ENCODE peak calls at places on chromosomes 11 and 22, in seven cellular contexts. E is suprapubic skin, Q is heart left ventricle, A is stomach, O is transverse colon, L is brain microvascular endothelial cell, Y is lower lobe of right lung. Z is an unnamed sample.

GRCh38 chr11:124865902-124866851 is 945 bp downstream of the ROBO3 start:
- DNase-seq in E (peak; percentile 78), Y (no peak), L (no peak), Q (no peak), A (peak; percentile 59), O (peak; percentile 31), Z (no peak)

GRCh38 chr22:36966851-36967535 is 52.3 kb downstream of the TST start:
- DNase-seq in E (no peak), A (no peak), Y (no peak), O (no peak), L (no peak), Q (no peak), Z (no peak)

GRCh38 chr22:17888855-17889254 is 114.6 kb upstream of the BID start:
- DNase-seq in A (no peak), Q (no peak), E (no peak), Y (no peak), O (no peak), L (peak; percentile 16), Z (no peak)

GRCh38 chr11:44814881-44815592 is 88.3 kb downstream of the TSPAN18 start:
- DNase-seq in E (no peak), A (no peak), Q (no peak), L (no peak), O (no peak), Y (no peak), Z (no peak)

GRCh38 chr11:102470257-102470656 is 17.7 kb upstream of the TMEM123 start:
- DNase-seq in A (no peak), O (no peak), L (no peak), E (no peak), Y (no peak), Q (no peak), Z (no peak)

GRCh38 chr22:48493733-48494132 is 1333.9 kb downstream of the BRD1 start:
- DNase-seq in E (no peak), Y (no peak), A (no peak), Q (no peak), O (no peak), L (no peak), Z (no peak)

GRCh38 chr11:82794490-82794889 is 60.8 kb upstream of the FAM181B start:
- DNase-seq in L (no peak), E (no peak), Y (no peak), O (no peak), Q (no peak), A (no peak), Z (no peak)

GRCh38 chr11:126105022-126105747 is 42.5 kb upstream of the CDON start:
- DNase-seq in L (no peak), O (no peak), Q (no peak), Y (no peak), E (no peak), A (no peak), Z (peak; percentile 42)

GRCh38 chr11:110131386-110132123 is 38.4 kb downstream of the ZC3H12C start:
- DNase-seq in Q (no peak), A (no peak), Y (no peak), L (no peak), E (no peak), O (no peak), Z (no peak)

GRCh38 chr22:48438791-48439559 is 1388.7 kb downstream of the BRD1 start:
- DNase-seq in Q (no peak), O (no peak), L (no peak), Y (peak; percentile 32), E (no peak), A (no peak), Z (no peak)

GRCh38 chr11:69309800-69310280 is 15.9 kb downstream of the MYEOV start:
- DNase-seq in E (no peak), L (no peak), O (no peak), A (no peak), Q (no peak), Y (no peak), Z (no peak)

GRCh38 chr11:115496892-115497291 is 7.3 kb downstream of the CADM1 start:
- DNase-seq in A (no peak), Q (no peak), Y (no peak), L (no peak), E (no peak), O (no peak), Z (no peak)

GRCh38 chr11:12235549-12235944 is 125.2 kb downstream of the MICAL2 start:
- DNase-seq in O (no peak), E (no peak), A (no peak), Q (no peak), L (no peak), Y (no peak), Z (no peak)

GRCh38 chr11:9799901-9800300 is 136.0 kb downstream of the SWAP70 start:
- DNase-seq in Y (no peak), Q (no peak), O (no peak), E (no peak), L (no peak), A (no peak), Z (no peak)

GRCh38 chr11:73159981-73160777 is 18.1 kb upstream of the FCHSD2 start:
- DNase-seq in Q (no peak), O (no peak), A (no peak), L (no peak), Y (no peak), E (peak; percentile 40), Z (no peak)

GRCh38 chr11:120710354-120711187 is 199.0 kb downstream of the GRIK4 start:
- DNase-seq in E (peak; percentile 81), O (peak; percentile 58), A (no peak), L (peak; percentile 83), Y (no peak), Q (no peak), Z (peak; percentile 65)

GRCh38 chr11:29937526-29937925 is 79.3 kb downstream of the KCNA4 start:
- DNase-seq in A (no peak), O (no peak), Y (no peak), L (no peak), E (no peak), Q (no peak), Z (no peak)

GRCh38 chr22:41902932-41903421 is 11.9 kb downstream of the SHISA8 start:
- DNase-seq in L (no peak), Q (peak; percentile 87), A (peak; percentile 96), Y (no peak), E (no peak), O (no peak), Z (no peak)

GRCh38 chr22:33194529-33194928 is 136.3 kb upstream of the SYN3 start:
- DNase-seq in Q (no peak), E (no peak), A (no peak), Y (no peak), O (no peak), L (no peak), Z (no peak)

GRCh38 chr11:72627594-72628281 is 46.5 kb downstream of the PDE2A start:
- DNase-seq in L (no peak), A (no peak), Q (peak; percentile 79), Y (no peak), O (peak; percentile 22), E (no peak), Z (no peak)

GRCh38 chr11:61754534-61755482 is 2.4 kb downstream of the MYRF start:
- DNase-seq in Y (peak; percentile 67), O (no peak), L (peak; percentile 75), E (no peak), A (peak; percentile 71), Q (no peak), Z (peak; percentile 82)

GRCh38 chr11:73632996-73633395 is 13.4 kb upstream of the PLEKHB1 start:
- DNase-seq in A (no peak), L (peak; percentile 51), Q (no peak), E (no peak), O (no peak), Y (no peak), Z (no peak)

GRCh38 chr22:17707526-17707925 is 66.7 kb downstream of the BID start:
- DNase-seq in E (no peak), O (no peak), Y (no peak), A (no peak), L (no peak), Q (no peak), Z (no peak)

GRCh38 chr11:100687032-100687629 is at the start of gene ARHGAP42:
- DNase-seq in Y (peak; percentile 63), A (peak; percentile 70), O (peak; percentile 77), L (peak; percentile 46), E (peak; percentile 85), Q (peak; percentile 81), Z (peak; percentile 47)

GRCh38 chr22:36405671-36406070 is 17.9 kb upstream of the MYH9 start:
- DNase-seq in A (peak; percentile 36), Y (peak; percentile 80), L (no peak), E (no peak), Q (no peak), O (peak; percentile 56), Z (no peak)

GRCh38 chr11:34425863-34426262 is 12.9 kb upstream of the CAT start:
- DNase-seq in Y (no peak), O (no peak), L (no peak), Q (no peak), A (no peak), E (no peak), Z (no peak)
- H3K4me3 ChIP-seq in Y (no peak overlapping the region), O (no peak overlapping the region), L (no peak overlapping the region), Q (no peak overlapping the region), A (no peak overlapping the region), E (no peak overlapping the region), Z (no peak overlapping the region)

DNA sequence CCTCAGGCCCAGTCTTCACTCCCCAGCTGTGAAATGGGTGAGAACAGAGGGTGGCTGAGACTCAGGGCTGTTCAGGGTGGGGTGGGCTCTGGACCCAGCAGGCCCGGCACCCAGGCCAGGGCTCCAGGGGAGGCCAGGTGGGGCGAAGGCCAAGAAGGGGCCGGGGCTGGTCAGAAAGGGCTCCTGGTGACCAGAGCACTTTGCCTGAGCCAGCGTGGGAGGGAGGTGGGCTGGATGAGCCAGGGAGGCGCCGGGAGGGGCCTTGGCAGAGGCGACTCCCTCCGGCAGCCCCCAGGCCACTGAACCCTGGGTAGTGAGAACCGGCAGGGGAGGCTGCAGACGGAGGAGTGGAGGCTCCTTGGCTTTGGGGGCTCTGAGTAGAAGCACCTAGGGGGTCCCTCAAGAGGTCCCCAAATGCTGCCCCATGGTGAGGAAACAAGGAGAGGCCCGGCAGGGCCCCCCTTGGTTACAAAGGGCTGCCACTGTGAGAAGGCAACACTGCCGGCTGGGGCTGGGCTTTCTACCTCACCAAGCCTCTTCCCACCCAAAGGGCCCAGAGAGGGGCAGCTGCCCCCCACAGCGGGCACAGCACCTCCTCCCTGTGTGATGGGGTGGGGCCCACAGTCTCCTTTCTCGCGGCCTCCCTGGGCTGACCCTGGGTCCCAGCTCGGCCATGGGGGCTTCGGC is 17.1 kb downstream of the PRR33 start:
- DNase-seq in Q (peak; percentile 32), L (no peak), Y (peak; percentile 33), O (peak; percentile 7), E (no peak), A (no peak), Z (peak; percentile 69)
- H3K27ac ChIP-seq in Q (peak overlapping the region; percentile 98), L (no peak overlapping the region), Y (no peak overlapping the region), O (peak overlapping the region; percentile 66), E (peak overlapping the region; percentile 90), A (peak overlapping the region; percentile 84), Z (no peak overlapping the region)

GRCh38 chr22:43230983-43231723 is 44.2 kb upstream of the TTLL12 start:
- DNase-seq in A (peak; percentile 66), E (no peak), L (peak; percentile 24), O (peak; percentile 54), Y (peak; percentile 67), Q (peak; percentile 53), Z (no peak)
- TF ChIP-seq CTCF in A (peak; percentile 84), E (peak; percentile 52), L (peak; percentile 91), O (peak; percentile 70), Y (peak; percentile 93), Q (peak; percentile 90), Z (peak; percentile 89)

DNA sequence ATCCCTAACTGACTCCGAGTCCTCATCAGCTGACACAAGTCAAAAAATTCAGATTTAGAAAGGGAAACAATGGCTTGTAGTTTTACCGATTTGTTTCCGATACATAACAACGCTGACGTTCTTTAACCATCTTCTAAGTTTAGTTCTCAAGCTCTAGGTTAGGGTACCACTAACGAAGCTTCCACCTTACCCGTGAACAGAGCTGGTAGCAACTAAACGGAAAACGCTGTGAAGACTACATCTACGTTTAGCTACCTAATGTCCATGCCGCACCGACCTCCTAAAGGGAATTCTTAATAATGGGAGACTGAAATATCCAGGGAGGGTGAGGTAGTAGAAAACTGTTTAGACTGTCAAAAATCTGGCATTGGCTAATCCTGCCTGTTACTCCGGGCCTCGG is 1.0 kb downstream of the NUP98 start:
- DNase-seq in O (no peak), A (no peak), L (no peak), Y (no peak), E (no peak), Q (no peak), Z (no peak)
- H3K4me3 ChIP-seq in O (peak overlapping the region; percentile 98), A (peak overlapping the region; percentile 85), L (peak overlapping the region; percentile 97), Y (peak overlapping the region; percentile 98), E (peak overlapping the region; percentile 82), Q (peak overlapping the region; percentile 90), Z (peak overlapping the region; percentile 86)